ENCODE peak calls at places on chromosomes 5 and 9, in ten cellular contexts. Z is NCI-H524 treated with DMSO at 0.1 percent for 48 hours; I is transverse colon; W is IMR-90; B is K562; N is activated naive CD4-positive, alpha-beta T cell treated with Interleukin-2 at 50 U/mL for 16 hours; P is GOT3; H is HCT116; J is activated gamma-delta T cell treated with anti-CD3 and anti-CD28 coated beads, Interleukin-2, amount 50 U/mL, for 16 hours; X is stimulated activated CD8-positive, alpha-beta memory T cell treated with anti-CD3 and anti-CD28 coated beads, Interleukin-15, amount 100 ng/mL, for 24 hours. U is an unnamed sample.

GRCh38 chr9:111902396-111903147 is 6.0 kb downstream of the UGCG start:
- DNase-seq in Z (no peak), I (no peak), W (peak), B (no peak), N (no peak), P (no peak), H (no peak), J (no peak), X (no peak), U (no peak)

GRCh38 chr5:36300181-36300926 is 1.3 kb downstream of the RANBP3L start:
- DNase-seq in Z (no peak), I (no peak), W (peak), B (no peak), N (no peak), P (no peak), H (no peak), J (no peak), X (no peak), U (no peak)

GRCh38 chr5:31415009-31415923 is 116.6 kb downstream of the DROSHA start:
- DNase-seq in Z (no peak), I (no peak), W (no peak), B (no peak), N (no peak), P (no peak), H (no peak), J (no peak), X (no peak), U (no peak)

GRCh38 chr9:14030350-14030823 is 283.6 kb downstream of the NFIB start:
- DNase-seq in Z (no peak), I (no peak), W (peak), B (no peak), N (no peak), P (no peak), H (no peak), J (no peak), X (no peak), U (no peak)

GRCh38 chr5:16953729-16954128 is 17.6 kb upstream of the MYO10 start:
- DNase-seq in Z (no peak), I (no peak), W (no peak), B (no peak), N (no peak), P (no peak), H (no peak), J (no peak), X (no peak), U (no peak)

GRCh38 chr5:142000709-142001484 is 11.9 kb downstream of the GNPDA1 start:
- DNase-seq in Z (no peak), I (no peak), W (no peak), B (peak), N (no peak), P (no peak), H (no peak), J (no peak), X (no peak), U (no peak)

GRCh38 chr5:143183989-143184388 is 219.5 kb downstream of the NR3C1 start:
- DNase-seq in Z (no peak), I (no peak), W (no peak), B (no peak), N (no peak), P (no peak), H (no peak), J (no peak), X (no peak), U (no peak)

GRCh38 chr9:136901516-136902258 is 15.4 kb downstream of the TRAF2 start:
- DNase-seq in Z (no peak), I (peak), W (peak), B (peak), N (peak), P (no peak), H (peak), J (peak), X (peak), U (no peak)

GRCh38 chr9:36847781-36848673 is 186.0 kb downstream of the PAX5 start:
- DNase-seq in Z (no peak), I (no peak), W (no peak), B (no peak), N (no peak), P (no peak), H (no peak), J (no peak), X (no peak), U (no peak)

GRCh38 chr9:78595200-78595945 is 298.4 kb downstream of the PSAT1 start:
- DNase-seq in Z (no peak), I (no peak), W (peak), B (no peak), N (no peak), P (no peak), H (no peak), J (no peak), X (no peak), U (no peak)

GRCh38 chr5:2175041-2175440 is 292.3 kb upstream of the IRX4 start:
- DNase-seq in Z (no peak), I (no peak), W (no peak), B (no peak), N (no peak), P (no peak), H (no peak), J (no peak), X (no peak), U (no peak)

GRCh38 chr9:132768932-132769894 is 98.9 kb downstream of the GTF3C4 start:
- DNase-seq in Z (peak), I (peak), W (peak), B (peak), N (peak), P (no peak), H (no peak), J (peak), X (peak), U (peak)

GRCh38 chr5:153456993-153457392 is 33.5 kb upstream of the GRIA1 start:
- DNase-seq in Z (no peak), I (no peak), W (no peak), B (no peak), N (no peak), P (no peak), H (no peak), J (no peak), X (no peak), U (no peak)

GRCh38 chr9:133741716-133742115 is 3.6 kb upstream of the SARDH start:
- DNase-seq in Z (no peak), I (no peak), W (no peak), B (no peak), N (no peak), P (no peak), H (no peak), J (no peak), X (no peak), U (no peak)

GRCh38 chr5:175609504-175609903 is 48.4 kb upstream of the HRH2 start:
- DNase-seq in Z (no peak), I (no peak), W (no peak), B (no peak), N (peak), P (no peak), H (no peak), J (no peak), X (no peak), U (no peak)

GRCh38 chr5:2153808-2154207 is 271.1 kb upstream of the IRX4 start:
- DNase-seq in Z (no peak), I (no peak), W (no peak), B (no peak), N (no peak), P (no peak), H (no peak), J (no peak), X (no peak), U (no peak)

GRCh38 chr9:127561491-127562270 is 50.4 kb upstream of the STXBP1 start:
- DNase-seq in Z (no peak), I (peak), W (peak), B (peak), N (no peak), P (peak), H (peak), J (no peak), X (no peak), U (no peak)